ENCODE peak calls at places on chromosomes 1 and 21, in nine cellular contexts. V, H, S, E, T, O, Q, X and W are unnamed samples.

GRCh38 chr1:229341811-229342304 is 989 bp downstream of the CCSAP start:
- DNase-seq in H (no peak), X (peak; percentile 36), V (peak; percentile 35), S (peak; percentile 33), O (no peak), T (no peak), Q (no peak), E (peak; percentile 25), W (no peak)

GRCh38 chr1:111738436-111739221 is 566 bp downstream of the INKA2 start:
- DNase-seq in Q (peak; percentile 92), V (peak; percentile 81), T (peak; percentile 83), O (peak; percentile 22), H (peak; percentile 67), S (peak; percentile 52), E (peak; percentile 81), X (peak; percentile 78), W (peak; percentile 83)

GRCh38 chr1:161251579-161251978 is 7.0 kb upstream of the PCP4L1 start:
- DNase-seq in V (no peak), X (no peak), H (no peak), S (no peak), E (no peak), T (no peak), O (no peak), Q (no peak), W (no peak)

GRCh38 chr1:170634293-170634692 is 29.6 kb upstream of the PRRX1 start:
- DNase-seq in X (peak; percentile 74), S (no peak), E (no peak), Q (no peak), O (no peak), T (no peak), H (peak; percentile 11), V (no peak), W (no peak)

GRCh38 chr1:218350909-218351616 is 5.9 kb downstream of the TGFB2 start:
- DNase-seq in V (no peak), H (peak; percentile 55), X (peak; percentile 88), S (no peak), Q (no peak), O (no peak), T (no peak), E (no peak), W (no peak)

GRCh38 chr1:85061711-85062424 is 13.6 kb upstream of the MCOLN3 start:
- DNase-seq in X (peak; percentile 100), V (peak; percentile 97), Q (peak; percentile 89), E (peak; percentile 88), O (peak; percentile 93), H (peak; percentile 93), S (peak; percentile 97), T (peak; percentile 88), W (peak; percentile 93)

GRCh38 chr1:23470282-23471070 is 13.5 kb downstream of the ASAP3 start:
- DNase-seq in T (no peak), V (peak; percentile 57), X (peak; percentile 86), O (no peak), H (no peak), S (no peak), E (peak; percentile 62), Q (peak; percentile 87), W (peak; percentile 84)

GRCh38 chr21:45164838-45165237 is 90.5 kb downstream of the ADARB1 start:
- DNase-seq in V (no peak), Q (no peak), T (no peak), X (no peak), S (no peak), E (no peak), H (no peak), O (no peak), W (no peak)

GRCh38 chr1:223849352-223849751 is 3.6 kb upstream of the TP53BP2 start:
- DNase-seq in O (no peak), V (no peak), X (no peak), S (no peak), E (no peak), T (no peak), H (no peak), Q (no peak), W (no peak)

GRCh38 chr1:24236170-24237045 is 49.3 kb upstream of the IFNLR1 start:
- DNase-seq in T (no peak), X (peak; percentile 69), H (peak; percentile 91), O (peak; percentile 36), E (peak; percentile 40), S (peak; percentile 25), Q (no peak), V (no peak), W (no peak)

GRCh38 chr1:94095744-94096469 is 25.0 kb downstream of the ABCA4 start:
- DNase-seq in T (no peak), S (peak; percentile 70), E (peak; percentile 64), V (peak; percentile 48), Q (no peak), X (peak; percentile 79), H (no peak), O (no peak), W (no peak)

GRCh38 chr1:15849775-15850449 is 2.4 kb downstream of the SPEN start:
- DNase-seq in O (peak; percentile 33), E (peak; percentile 31), Q (no peak), T (peak; percentile 71), V (peak; percentile 77), H (peak; percentile 54), X (peak; percentile 45), S (peak; percentile 61), W (peak; percentile 55)

GRCh38 chr1:172605641-172606040 is 53.3 kb upstream of the FASLG start:
- DNase-seq in X (no peak), H (no peak), V (no peak), T (no peak), E (no peak), O (no peak), S (no peak), Q (no peak), W (no peak)

GRCh38 chr21:21439761-21440160 is 441.6 kb downstream of the NCAM2 start:
- DNase-seq in O (no peak), T (no peak), X (peak; percentile 53), H (peak; percentile 47), S (no peak), Q (no peak), V (no peak), E (no peak), W (no peak)

GRCh38 chr1:204723131-204723787 is 37.7 kb upstream of the LRRN2 start:
- DNase-seq in Q (no peak), X (no peak), T (no peak), O (no peak), H (peak; percentile 44), S (no peak), E (no peak), V (no peak), W (no peak)

GRCh38 chr21:16536661-16537359 is 807.0 kb downstream of the USP25 start:
- DNase-seq in O (no peak), Q (no peak), E (no peak), T (no peak), V (no peak), X (peak; percentile 68), S (no peak), H (peak; percentile 31), W (no peak)
- H3K4me3 ChIP-seq in O (peak overlapping the region; percentile 59), Q (peak overlapping the region; percentile 35), E (peak overlapping the region; percentile 42), T (peak overlapping the region; percentile 65), V (peak overlapping the region; percentile 46), X (peak overlapping the region; percentile 35), S (peak overlapping the region; percentile 51), H (peak overlapping the region; percentile 65), W (peak overlapping the region; percentile 51)

DNA sequence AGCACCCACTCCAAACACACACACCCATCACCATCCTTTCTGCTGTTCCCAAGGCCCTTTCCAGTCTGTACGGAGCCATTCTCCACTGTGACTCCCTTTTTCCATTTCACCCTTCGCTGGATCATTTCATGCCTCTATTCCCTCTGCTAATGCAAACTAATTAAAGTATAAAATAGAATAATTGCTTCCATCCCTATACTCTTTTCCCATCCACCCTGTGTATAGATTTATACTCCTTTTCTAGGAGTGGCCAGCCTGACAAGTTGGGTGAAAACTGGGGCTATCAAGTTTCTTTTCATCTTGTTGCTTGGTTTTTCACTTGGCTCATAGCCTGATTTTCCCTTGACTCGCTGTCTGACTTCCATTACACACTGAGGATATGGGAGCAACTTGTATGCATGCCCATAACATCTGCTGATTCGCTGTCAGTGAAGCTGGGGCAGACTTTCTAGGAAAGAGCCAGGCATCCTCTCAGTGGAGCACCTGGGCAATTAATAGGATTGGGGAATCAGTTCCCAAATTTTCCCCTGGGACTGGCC is 107.0 kb downstream of the PLXNA2 start:
- DNase-seq in Q (no peak), E (no peak), T (no peak), V (no peak), S (no peak), O (no peak), H (peak; percentile 49), X (no peak), W (no peak)
- H3K4me3 ChIP-seq in Q (no peak overlapping the region), E (no peak overlapping the region), T (no peak overlapping the region), V (no peak overlapping the region), S (no peak overlapping the region), O (no peak overlapping the region), H (no peak overlapping the region), X (no peak overlapping the region), W (no peak overlapping the region)

GRCh38 chr1:77876884-77877283 is 11.5 kb upstream of the NEXN start:
- DNase-seq in V (no peak), H (peak; percentile 39), E (no peak), S (no peak), T (no peak), Q (no peak), O (no peak), X (peak; percentile 74), W (no peak)

GRCh38 chr1:77872645-77873044 is 15.8 kb upstream of the NEXN start:
- DNase-seq in S (no peak), V (no peak), Q (no peak), T (no peak), O (no peak), H (no peak), X (no peak), E (no peak), W (no peak)

DNA sequence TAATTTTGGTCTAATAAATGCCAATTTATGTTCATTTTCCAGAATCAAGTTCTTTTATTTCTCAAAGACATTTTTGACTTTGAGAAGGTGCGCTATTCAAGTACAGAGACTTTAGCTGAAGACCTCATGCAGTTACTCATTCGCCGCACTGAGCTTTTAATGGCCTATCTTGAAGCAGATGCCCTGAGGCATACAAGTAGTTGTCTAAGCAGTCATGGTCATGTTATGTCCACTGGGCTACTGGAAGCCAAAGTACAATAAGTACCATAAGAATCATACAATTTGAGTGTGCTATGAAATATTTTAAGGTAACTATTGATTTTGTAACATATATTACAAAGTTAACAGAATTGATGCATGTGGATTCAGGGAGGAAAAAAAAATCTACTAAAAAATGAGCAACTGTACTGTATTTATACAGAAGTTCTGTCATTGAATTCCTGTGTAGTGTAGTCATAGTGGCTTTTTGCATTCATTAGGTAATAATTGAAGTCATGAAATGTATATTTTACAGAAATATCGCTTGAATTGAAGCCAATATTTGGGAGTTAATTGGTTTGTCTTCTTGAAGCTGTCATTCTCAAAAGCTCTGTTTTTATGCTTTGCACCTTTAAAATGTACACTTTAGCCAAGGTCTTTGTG is 13.5 kb upstream of the NEXN start:
- DNase-seq in X (peak; percentile 64), S (no peak), Q (no peak), E (no peak), V (no peak), T (no peak), O (no peak), H (peak; percentile 92), W (no peak)
- H3K4me3 ChIP-seq in X (no peak overlapping the region), S (no peak overlapping the region), Q (no peak overlapping the region), E (no peak overlapping the region), V (no peak overlapping the region), T (no peak overlapping the region), O (no peak overlapping the region), H (peak overlapping the region; percentile 10), W (no peak overlapping the region)

DNA sequence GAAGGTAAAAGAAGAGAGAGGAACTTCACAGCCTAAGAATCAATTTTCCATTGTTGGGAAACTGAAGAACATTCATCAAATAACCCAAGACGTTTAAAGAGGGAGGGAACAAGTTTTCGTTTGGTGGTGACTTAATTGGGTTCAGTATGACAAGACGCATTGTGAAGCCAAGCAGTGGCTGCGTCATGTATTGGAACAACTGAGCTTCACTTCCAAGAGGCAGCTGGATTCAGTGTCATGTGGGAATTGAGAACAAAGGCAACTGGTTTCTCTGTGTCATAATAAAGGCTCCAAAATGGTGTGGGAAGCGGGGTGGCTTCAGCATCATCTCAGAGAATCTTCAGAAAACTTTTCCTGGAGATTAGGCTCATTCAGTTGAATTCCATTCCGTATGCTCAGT is 29.8 kb upstream of the RC3H1 start:
- DNase-seq in T (no peak), X (peak; percentile 87), S (no peak), Q (no peak), E (no peak), O (no peak), V (no peak), H (no peak), W (no peak)
- H3K4me3 ChIP-seq in T (no peak overlapping the region), X (no peak overlapping the region), S (no peak overlapping the region), Q (no peak overlapping the region), E (no peak overlapping the region), O (no peak overlapping the region), V (no peak overlapping the region), H (no peak overlapping the region), W (no peak overlapping the region)